ENCODE peak calls at places on chromosomes 13 and 19, in seven cellular contexts. T is HCT116, U is T47D, C is GM12878, Q is K562, O is H1, V is HepG2. F is an unnamed sample.

GRCh38 chr19:5933391-5933998 is 19.4 kb downstream of the CAPS start:
- DNase-seq in T (no peak), U (no peak), C (no peak), Q (no peak), O (no peak), V (no peak), F (no peak)

GRCh38 chr19:50427997-50428425 is 4.7 kb upstream of the MYBPC2 start:
- DNase-seq in T (no peak), U (no peak), C (no peak), Q (no peak), O (peak), V (no peak), F (no peak)

GRCh38 chr13:113763254-113763653 is 4.2 kb downstream of the TMEM255B start:
- DNase-seq in T (no peak), U (no peak), C (no peak), Q (no peak), O (no peak), V (no peak), F (no peak)

GRCh38 chr19:49596954-49597702 is 6.1 kb downstream of the PRR12 start:
- DNase-seq in T (no peak), U (no peak), C (no peak), Q (no peak), O (no peak), V (no peak), F (no peak)

GRCh38 chr19:17117250-17117789 is 41.7 kb downstream of the MYO9B start:
- DNase-seq in T (no peak), U (no peak), C (no peak), Q (no peak), O (no peak), V (no peak), F (no peak)

GRCh38 chr13:91375119-91375729 is 23.2 kb upstream of the GPC5 start:
- DNase-seq in T (no peak), U (peak), C (no peak), Q (peak), O (no peak), V (no peak), F (peak)

GRCh38 chr13:90968510-90968909 is 379.0 kb upstream of the MIR17HG start:
- DNase-seq in T (peak), U (peak), C (no peak), Q (peak), O (peak), V (peak), F (peak)

GRCh38 chr13:101309014-101309619 is 107.2 kb downstream of the NALCN start:
- DNase-seq in T (no peak), U (no peak), C (no peak), Q (no peak), O (no peak), V (no peak), F (no peak)

GRCh38 chr19:8423821-8424223 is 10.7 kb downstream of the MARCHF2 start:
- DNase-seq in T (peak), U (peak), C (no peak), Q (peak), O (no peak), V (peak), F (peak)

GRCh38 chr13:90591260-90591926 is 756.1 kb upstream of the MIR17HG start:
- DNase-seq in T (no peak), U (peak), C (no peak), Q (no peak), O (no peak), V (no peak), F (no peak)

GRCh38 chr13:23643828-23644419 is 73.7 kb downstream of the TNFRSF19 start:
- DNase-seq in T (no peak), U (no peak), C (no peak), Q (no peak), O (no peak), V (no peak), F (no peak)

GRCh38 chr13:50359779-50360178 is 344.5 kb downstream of the KCNRG start:
- DNase-seq in T (no peak), U (no peak), C (no peak), Q (no peak), O (no peak), V (no peak), F (no peak)

GRCh38 chr13:21884299-21884878 is 213.5 kb downstream of the FGF9 start:
- DNase-seq in T (no peak), U (no peak), C (no peak), Q (no peak), O (no peak), V (no peak), F (no peak)

GRCh38 chr13:77002590-77003190 is 10.8 kb downstream of the CLN5 start:
- DNase-seq in T (peak), U (peak), C (no peak), Q (peak), O (no peak), V (peak), F (peak)

GRCh38 chr13:99931462-99931861 is 40.1 kb downstream of the ZIC5 start:
- DNase-seq in T (no peak), U (no peak), C (no peak), Q (no peak), O (no peak), V (no peak), F (no peak)

GRCh38 chr19:57560049-57560491 is 407 bp upstream of the ZNF550 start:
- DNase-seq in T (no peak), U (no peak), C (no peak), Q (no peak), O (no peak), V (no peak), F (peak)

GRCh38 chr13:27171244-27171829 is at the start of gene USP12:
- DNase-seq in T (no peak), U (no peak), C (no peak), Q (peak), O (peak), V (no peak), F (peak)

GRCh38 chr13:48334534-48335127 is 31.1 kb downstream of the RB1 start:
- DNase-seq in T (peak), U (peak), C (peak), Q (peak), O (no peak), V (peak), F (peak)

GRCh38 chr19:49950590-49950948 is 10.4 kb downstream of the SIGLEC11 start:
- DNase-seq in T (no peak), U (no peak), C (no peak), Q (no peak), O (no peak), V (no peak), F (no peak)

GRCh38 chr13:111177081-111177711 is 62.1 kb downstream of the ARHGEF7 start:
- DNase-seq in T (no peak), U (no peak), C (no peak), Q (no peak), O (no peak), V (no peak), F (no peak)

GRCh38 chr13:51579676-51580075 is 4.6 kb upstream of the WDFY2 start:
- DNase-seq in T (no peak), U (no peak), C (no peak), Q (no peak), O (no peak), V (peak), F (no peak)

GRCh38 chr19:14536926-14537692 is 7.7 kb downstream of the TECR start:
- DNase-seq in T (peak), U (peak), C (no peak), Q (peak), O (peak), V (no peak), F (peak)

GRCh38 chr19:43639507-43640423 is at the start of gene CADM4:
- DNase-seq in T (no peak), U (peak), C (no peak), Q (peak), O (peak), V (no peak), F (peak)

GRCh38 chr13:32878172-32878571 is 138.1 kb upstream of the KL start:
- DNase-seq in T (no peak), U (no peak), C (no peak), Q (no peak), O (no peak), V (no peak), F (no peak)

GRCh38 chr19:45402469-45403070 is 2.3 kb downstream of the PPP1R13L start:
- DNase-seq in T (no peak), U (no peak), C (no peak), Q (peak), O (peak), V (no peak), F (peak)

GRCh38 chr13:99308481-99309087 is 1.4 kb upstream of the GPR183 start:
- DNase-seq in T (no peak), U (no peak), C (no peak), Q (no peak), O (no peak), V (no peak), F (no peak)

GRCh38 chr13:109602356-109602755 is 184.0 kb downstream of the IRS2 start:
- DNase-seq in T (no peak), U (no peak), C (no peak), Q (no peak), O (no peak), V (no peak), F (no peak)

GRCh38 chr13:52195052-52195837 is 35.8 kb upstream of the NEK3 start:
- DNase-seq in T (no peak), U (peak), C (no peak), Q (no peak), O (peak), V (no peak), F (peak)

GRCh38 chr19:862529-863304 is 3.3 kb downstream of the CFD start:
- DNase-seq in T (no peak), U (peak), C (peak), Q (peak), O (peak), V (no peak), F (peak)

GRCh38 chr19:861756-862528 is 2.5 kb downstream of the CFD start:
- DNase-seq in T (peak), U (peak), C (no peak), Q (peak), O (peak), V (peak), F (peak)

GRCh38 chr19:863305-863620 is 3.8 kb downstream of the CFD start:
- DNase-seq in T (no peak), U (no peak), C (no peak), Q (no peak), O (no peak), V (no peak), F (no peak)

GRCh38 chr19:860481-861098 is 1.1 kb downstream of the CFD start:
- DNase-seq in T (peak), U (peak), C (no peak), Q (peak), O (no peak), V (peak), F (peak)

GRCh38 chr19:861099-861755 is 1.8 kb downstream of the CFD start:
- DNase-seq in T (no peak), U (no peak), C (no peak), Q (no peak), O (no peak), V (no peak), F (no peak)
- TF ChIP-seq JUND in T (no peak), U (no peak), C (no peak), Q (no peak), O (no peak), V (no peak), F (no peak)

GRCh38 chr13:25906211-25906661 is 145.6 kb downstream of the SHISA2 start:
- DNase-seq in T (no peak), U (no peak), C (no peak), Q (no peak), O (no peak), V (no peak), F (no peak)
- TF ChIP-seq JUND in T (no peak), U (no peak), C (no peak), Q (no peak), O (no peak), V (no peak), F (no peak)

GRCh38 chr19:35716735-35716984 is 1.1 kb upstream of the KMT2B start:
- DNase-seq in T (no peak), U (no peak), C (no peak), Q (no peak), O (no peak), V (no peak), F (no peak)
- TF ChIP-seq JUND in T (no peak), U (no peak), C (no peak), Q (no peak), O (no peak), V (no peak), F (no peak)

GRCh38 chr19:33798701-33799111 is 2.0 kb downstream of the KCTD15 start:
- DNase-seq in T (no peak), U (peak), C (no peak), Q (no peak), O (no peak), V (no peak), F (peak)
- TF ChIP-seq JUND in T (no peak), U (no peak), C (no peak), Q (no peak), O (no peak), V (no peak), F (no peak)

GRCh38 chr19:16088351-16088984 is 12.2 kb downstream of the TPM4 start:
- DNase-seq in T (no peak), U (peak), C (no peak), Q (no peak), O (no peak), V (no peak), F (no peak)
- TF ChIP-seq JUND in T (no peak), U (no peak), C (no peak), Q (no peak), O (no peak), V (no peak), F (no peak)

DNA sequence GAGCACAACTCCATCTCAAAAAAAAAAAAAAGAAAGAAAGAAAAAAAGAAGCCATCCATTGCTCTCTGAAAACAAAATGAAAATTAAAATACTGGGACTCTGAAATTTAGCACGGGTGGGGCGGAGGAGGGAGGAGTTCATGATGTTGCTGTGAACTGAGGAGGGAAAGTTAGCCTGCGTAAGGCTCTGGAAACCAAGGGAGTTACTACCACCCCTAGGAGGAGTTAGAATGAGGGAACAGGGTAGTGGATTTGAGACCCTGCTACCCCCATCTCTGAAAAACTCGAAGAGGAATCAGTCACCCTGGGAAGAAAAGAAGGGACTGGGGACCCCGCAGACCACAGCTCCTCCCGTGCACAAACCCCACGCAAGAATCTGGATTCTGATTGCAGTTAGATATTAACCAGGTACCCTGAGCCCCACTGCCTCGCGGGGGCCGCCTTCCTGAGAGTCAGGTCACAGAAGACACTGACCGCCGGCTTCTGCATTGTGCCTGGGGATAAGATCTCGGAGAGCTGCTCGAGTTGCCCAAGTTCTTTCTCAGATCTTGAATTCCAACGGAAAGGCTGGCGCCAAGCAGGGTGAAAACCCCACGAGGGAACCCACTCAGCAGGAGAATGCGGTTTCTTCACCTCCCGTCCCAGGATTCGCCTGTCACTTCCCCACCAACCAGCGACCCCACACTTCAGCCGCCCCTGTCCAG is 941 bp downstream of the ZNF442 start:
- DNase-seq in T (no peak), U (peak), C (no peak), Q (peak), O (no peak), V (no peak), F (peak)
- TF ChIP-seq JUND in T (no peak), U (no peak), C (no peak), Q (no peak), O (no peak), V (no peak), F (no peak)

GRCh38 chr13:18954254-18954653 is 227.4 kb downstream of the TUBA3C start:
- DNase-seq in T (no peak), U (no peak), C (no peak), Q (no peak), O (no peak), V (no peak), F (no peak)
- TF ChIP-seq JUND in T (no peak), U (no peak), C (no peak), Q (no peak), O (no peak), V (no peak), F (no peak)

F was measured in SK-N-SH.